ENCODE peak calls at places on chromosomes 16 and 17, in seven cellular contexts. One of them, this sample, is unnamed.
A peak's percentile ranks its signal among the peaks of the same experiment; 100 is the strongest.

GRCh38 chr17:82718986-82719685 is 2.6 kb downstream of the FN3KRP start:
- DNase-seq in lower lobe of right lung: no peak
- DNase-seq in aorta: no peak
- DNase-seq in HCT116: no peak
- DNase-seq in neural progenitor cell: no peak
- DNase-seq in gastrocnemius medialis: no peak
- DNase-seq in Panc1: no peak
- DNase-seq in this sample: no peak

GRCh38 chr17:31900877-31901276 is 631 bp downstream of the UTP6 start:
- DNase-seq in Panc1: no peak
- DNase-seq in gastrocnemius medialis: no peak
- DNase-seq in aorta: no peak
- DNase-seq in neural progenitor cell: peak; percentile 9
- DNase-seq in lower lobe of right lung: no peak
- DNase-seq in HCT116: no peak
- DNase-seq in this sample: no peak

GRCh38 chr16:4734063-4734729 is at the start of the genes ANKS3 and DNAAF8:
- DNase-seq in lower lobe of right lung: peak; percentile 97
- DNase-seq in aorta: peak; percentile 98
- DNase-seq in neural progenitor cell: peak; percentile 98
- DNase-seq in Panc1: peak; percentile 78
- DNase-seq in gastrocnemius medialis: peak; percentile 97
- DNase-seq in HCT116: peak; percentile 92
- DNase-seq in this sample: peak; percentile 92

GRCh38 chr16:67145746-67146145 is 5.1 kb downstream of the B3GNT9 start:
- DNase-seq in neural progenitor cell: no peak
- DNase-seq in HCT116: no peak
- DNase-seq in Panc1: no peak
- DNase-seq in lower lobe of right lung: no peak
- DNase-seq in aorta: no peak
- DNase-seq in gastrocnemius medialis: no peak
- DNase-seq in this sample: no peak

GRCh38 chr17:75571197-75571884 is 16.3 kb upstream of the MYO15B start:
- DNase-seq in aorta: peak; percentile 83
- DNase-seq in gastrocnemius medialis: no peak
- DNase-seq in HCT116: no peak
- DNase-seq in lower lobe of right lung: peak; percentile 76
- DNase-seq in Panc1: no peak
- DNase-seq in neural progenitor cell: no peak
- DNase-seq in this sample: no peak

GRCh38 chr16:27053996-27054395 is 12.7 kb upstream of the C16orf82 start:
- DNase-seq in lower lobe of right lung: no peak
- DNase-seq in HCT116: no peak
- DNase-seq in neural progenitor cell: no peak
- DNase-seq in gastrocnemius medialis: no peak
- DNase-seq in Panc1: no peak
- DNase-seq in aorta: no peak
- DNase-seq in this sample: no peak

GRCh38 chr16:58515871-58516767 is 802 bp downstream of the SETD6 start:
- DNase-seq in lower lobe of right lung: peak; percentile 61
- DNase-seq in gastrocnemius medialis: peak; percentile 57
- DNase-seq in HCT116: no peak
- DNase-seq in neural progenitor cell: peak; percentile 66
- DNase-seq in Panc1: no peak
- DNase-seq in aorta: peak; percentile 58
- DNase-seq in this sample: peak; percentile 92

GRCh38 chr16:1290860-1291575 is 18.4 kb upstream of the UBE2I start:
- DNase-seq in Panc1: no peak
- DNase-seq in aorta: no peak
- DNase-seq in gastrocnemius medialis: no peak
- DNase-seq in lower lobe of right lung: no peak
- DNase-seq in HCT116: no peak
- DNase-seq in neural progenitor cell: no peak
- DNase-seq in this sample: no peak

GRCh38 chr16:64440005-64440404 is 681.9 kb downstream of the CDH11 start:
- DNase-seq in aorta: no peak
- DNase-seq in gastrocnemius medialis: no peak
- DNase-seq in Panc1: no peak
- DNase-seq in HCT116: no peak
- DNase-seq in neural progenitor cell: no peak
- DNase-seq in lower lobe of right lung: no peak
- DNase-seq in this sample: no peak

GRCh38 chr16:68073902-68074760 is 11.0 kb upstream of the NFATC3 start:
- DNase-seq in lower lobe of right lung: no peak
- DNase-seq in gastrocnemius medialis: no peak
- DNase-seq in HCT116: no peak
- DNase-seq in aorta: no peak
- DNase-seq in Panc1: no peak
- DNase-seq in neural progenitor cell: no peak
- DNase-seq in this sample: no peak

GRCh38 chr17:18139949-18140348 is 31.4 kb downstream of the MYO15A start:
- DNase-seq in lower lobe of right lung: no peak
- DNase-seq in HCT116: no peak
- DNase-seq in gastrocnemius medialis: no peak
- DNase-seq in aorta: no peak
- DNase-seq in neural progenitor cell: peak; percentile 32
- DNase-seq in Panc1: no peak
- DNase-seq in this sample: no peak

GRCh38 chr16:12833939-12834338 is 30.3 kb upstream of the CPPED1 start:
- DNase-seq in gastrocnemius medialis: no peak
- DNase-seq in neural progenitor cell: peak; percentile 16
- DNase-seq in lower lobe of right lung: no peak
- DNase-seq in aorta: no peak
- DNase-seq in HCT116: peak; percentile 31
- DNase-seq in Panc1: no peak
- DNase-seq in this sample: no peak

GRCh38 chr16:49919327-49919726 is 63.4 kb upstream of the ZNF423 start:
- DNase-seq in lower lobe of right lung: no peak
- DNase-seq in aorta: no peak
- DNase-seq in Panc1: no peak
- DNase-seq in HCT116: no peak
- DNase-seq in gastrocnemius medialis: no peak
- DNase-seq in neural progenitor cell: no peak
- DNase-seq in this sample: no peak

GRCh38 chr17:63688396-63689020 is 11.4 kb downstream of the LIMD2 start:
- DNase-seq in gastrocnemius medialis: no peak
- DNase-seq in aorta: no peak
- DNase-seq in neural progenitor cell: no peak
- DNase-seq in lower lobe of right lung: no peak
- DNase-seq in HCT116: no peak
- DNase-seq in Panc1: no peak
- DNase-seq in this sample: no peak

GRCh38 chr17:79090503-79091372 is 16.1 kb downstream of the ENGASE start:
- DNase-seq in aorta: no peak
- DNase-seq in Panc1: no peak
- DNase-seq in lower lobe of right lung: no peak
- DNase-seq in HCT116: no peak
- DNase-seq in neural progenitor cell: no peak
- DNase-seq in gastrocnemius medialis: no peak
- DNase-seq in this sample: no peak

GRCh38 chr17:42249681-42250446 is 26.3 kb downstream of the STAT5B start:
- DNase-seq in aorta: no peak
- DNase-seq in HCT116: no peak
- DNase-seq in gastrocnemius medialis: no peak
- DNase-seq in Panc1: no peak
- DNase-seq in lower lobe of right lung: no peak
- DNase-seq in neural progenitor cell: no peak
- DNase-seq in this sample: no peak

GRCh38 chr16:11215935-11216556 is 40.0 kb downstream of the SOCS1 start:
- DNase-seq in HCT116: no peak
- DNase-seq in neural progenitor cell: no peak
- DNase-seq in lower lobe of right lung: no peak
- DNase-seq in gastrocnemius medialis: no peak
- DNase-seq in aorta: no peak
- DNase-seq in Panc1: no peak
- DNase-seq in this sample: no peak

GRCh38 chr16:88831838-88832237 is 20.1 kb upstream of the APRT start:
- DNase-seq in lower lobe of right lung: no peak
- DNase-seq in gastrocnemius medialis: no peak
- DNase-seq in HCT116: no peak
- DNase-seq in aorta: peak; percentile 42
- DNase-seq in Panc1: no peak
- DNase-seq in neural progenitor cell: no peak
- DNase-seq in this sample: no peak

GRCh38 chr17:2064511-2064910 is 9.6 kb downstream of the HIC1 start:
- DNase-seq in aorta: no peak
- DNase-seq in lower lobe of right lung: no peak
- DNase-seq in gastrocnemius medialis: no peak
- DNase-seq in Panc1: no peak
- DNase-seq in HCT116: no peak
- DNase-seq in neural progenitor cell: no peak
- DNase-seq in this sample: no peak

GRCh38 chr16:74768239-74768638 is 6.4 kb downstream of the FA2H start:
- DNase-seq in HCT116: no peak
- DNase-seq in neural progenitor cell: no peak
- DNase-seq in gastrocnemius medialis: no peak
- DNase-seq in Panc1: no peak
- DNase-seq in aorta: no peak
- DNase-seq in lower lobe of right lung: no peak
- DNase-seq in this sample: no peak

DNA sequence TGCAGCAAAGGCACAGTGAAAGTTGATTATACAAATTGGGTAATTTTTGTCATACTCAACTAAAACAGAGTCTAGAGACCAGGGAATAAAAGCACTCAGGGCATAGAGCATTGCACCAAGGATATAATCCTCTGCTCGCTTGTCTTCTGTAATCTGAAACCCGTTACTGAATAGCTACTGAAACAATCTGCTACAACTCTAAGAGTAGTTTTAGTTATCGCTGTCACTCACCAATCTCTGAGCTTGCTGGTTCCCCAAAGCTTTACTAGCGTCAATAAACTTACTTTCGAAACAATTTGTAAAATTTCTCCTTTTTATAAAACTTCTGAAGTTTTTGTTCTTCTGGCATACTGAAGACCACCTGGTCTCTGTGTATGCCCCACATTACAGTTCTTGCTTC is 22.9 kb upstream of the SLC35G3 start:
- DNase-seq in gastrocnemius medialis: no peak
- DNase-seq in neural progenitor cell: no peak
- DNase-seq in aorta: no peak
- DNase-seq in lower lobe of right lung: no peak
- DNase-seq in HCT116: no peak
- DNase-seq in Panc1: no peak
- DNase-seq in this sample: no peak
- H3K4me1 ChIP-seq in gastrocnemius medialis: no peaks in the 10 kb centered on the region
- H3K4me1 ChIP-seq in neural progenitor cell: no peaks in the 10 kb centered on the region
- H3K4me1 ChIP-seq in aorta: no peaks in the 10 kb centered on the region
- H3K4me1 ChIP-seq in lower lobe of right lung: peaks cover 41% of the 10 kb centered on the region
- H3K4me1 ChIP-seq in HCT116: no peaks in the 10 kb centered on the region
- H3K4me1 ChIP-seq in Panc1: no peaks in the 10 kb centered on the region
- H3K4me1 ChIP-seq in this sample: no peaks in the 10 kb centered on the region

GRCh38 chr16:85565796-85566501 is 47.2 kb upstream of the GSE1 start:
- DNase-seq in HCT116: no peak
- DNase-seq in lower lobe of right lung: no peak
- DNase-seq in aorta: no peak
- DNase-seq in Panc1: no peak
- DNase-seq in neural progenitor cell: no peak
- DNase-seq in gastrocnemius medialis: no peak
- DNase-seq in this sample: no peak
- H3K4me3 ChIP-seq in HCT116: no peak overlapping the region
- H3K4me3 ChIP-seq in lower lobe of right lung: no peak overlapping the region
- H3K4me3 ChIP-seq in aorta: no peak overlapping the region
- H3K4me3 ChIP-seq in Panc1: no peak overlapping the region
- H3K4me3 ChIP-seq in neural progenitor cell: peak overlapping the region; percentile 4
- H3K4me3 ChIP-seq in gastrocnemius medialis: no peak overlapping the region
- H3K4me3 ChIP-seq in this sample: no peak overlapping the region

GRCh38 chr17:77422104-77422782 is 281.5 kb downstream of the SEC14L1 start:
- DNase-seq in neural progenitor cell: no peak
- DNase-seq in Panc1: no peak
- DNase-seq in aorta: no peak
- DNase-seq in lower lobe of right lung: no peak
- DNase-seq in gastrocnemius medialis: peak; percentile 68
- DNase-seq in HCT116: no peak
- DNase-seq in this sample: no peak
- H3K27ac ChIP-seq in neural progenitor cell: no peak overlapping the region
- H3K27ac ChIP-seq in Panc1: peak overlapping the region; percentile 83
- H3K27ac ChIP-seq in aorta: no peak overlapping the region
- H3K27ac ChIP-seq in lower lobe of right lung: no peak overlapping the region
- H3K27ac ChIP-seq in gastrocnemius medialis: peak overlapping the region; percentile 86
- H3K27ac ChIP-seq in HCT116: no peak overlapping the region
- H3K27ac ChIP-seq in this sample: peak overlapping the region; percentile 78

GRCh38 chr16:57273359-57273758 is 11.1 kb downstream of the PLLP start:
- DNase-seq in aorta: no peak
- DNase-seq in gastrocnemius medialis: no peak
- DNase-seq in neural progenitor cell: peak; percentile 75
- DNase-seq in HCT116: no peak
- DNase-seq in lower lobe of right lung: no peak
- DNase-seq in Panc1: no peak
- DNase-seq in this sample: peak; percentile 53

GRCh38 chr16:57268804-57269800 is 15.4 kb downstream of the PLLP start:
- DNase-seq in HCT116: no peak
- DNase-seq in lower lobe of right lung: peak; percentile 83
- DNase-seq in aorta: no peak
- DNase-seq in gastrocnemius medialis: no peak
- DNase-seq in neural progenitor cell: no peak
- DNase-seq in Panc1: no peak
- DNase-seq in this sample: peak; percentile 85

GRCh38 chr16:57271063-57271345 is 13.5 kb downstream of the PLLP start:
- DNase-seq in gastrocnemius medialis: no peak
- DNase-seq in HCT116: no peak
- DNase-seq in Panc1: no peak
- DNase-seq in neural progenitor cell: no peak
- DNase-seq in lower lobe of right lung: no peak
- DNase-seq in aorta: no peak
- DNase-seq in this sample: no peak

GRCh38 chr16:57271867-57272495 is 12.5 kb downstream of the PLLP start:
- DNase-seq in Panc1: no peak
- DNase-seq in lower lobe of right lung: no peak
- DNase-seq in gastrocnemius medialis: no peak
- DNase-seq in aorta: no peak
- DNase-seq in HCT116: no peak
- DNase-seq in neural progenitor cell: no peak
- DNase-seq in this sample: peak; percentile 20

DNA sequence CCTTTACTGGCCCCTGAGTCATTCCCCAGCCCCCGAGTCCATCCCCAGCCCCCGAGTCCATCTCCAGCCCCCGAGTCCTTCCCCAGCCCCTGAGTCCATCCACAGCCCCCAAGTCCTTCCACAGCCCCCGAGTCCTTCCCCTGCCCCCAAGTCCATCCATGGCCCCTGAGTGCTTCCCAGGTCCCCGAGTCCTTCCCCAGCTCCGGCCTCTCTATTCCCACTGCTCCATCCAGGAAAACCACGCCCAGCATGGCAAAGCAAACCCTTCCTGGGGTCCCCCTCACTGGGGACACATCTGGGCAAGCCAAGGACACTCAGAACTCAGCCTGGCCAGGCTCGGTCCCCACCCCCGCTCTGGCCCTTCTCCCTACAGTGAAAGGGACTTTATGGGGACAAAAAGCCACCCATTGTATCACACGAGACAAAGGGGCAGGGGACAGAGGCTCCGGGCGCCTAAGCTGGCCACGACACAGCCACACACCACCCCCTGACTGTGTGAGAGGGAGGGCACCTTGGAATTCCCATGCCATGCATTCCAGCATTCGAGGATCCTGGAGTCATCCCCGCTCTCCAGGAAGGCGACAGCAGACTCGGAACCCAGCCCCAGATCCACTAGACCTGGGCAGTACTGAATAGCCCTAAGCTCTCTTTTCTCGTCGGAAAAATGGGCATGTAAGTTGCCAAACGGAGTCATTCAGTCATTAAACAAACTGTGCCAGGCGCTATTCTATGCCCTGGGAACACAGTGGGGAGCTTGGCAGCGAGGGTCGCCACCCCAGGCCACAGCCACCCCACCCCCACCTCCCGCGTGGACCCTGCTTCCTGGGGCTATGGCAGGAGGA is 14.0 kb downstream of the PLLP start:
- DNase-seq in lower lobe of right lung: peak; percentile 35
- DNase-seq in Panc1: no peak
- DNase-seq in HCT116: no peak
- DNase-seq in gastrocnemius medialis: no peak
- DNase-seq in aorta: no peak
- DNase-seq in neural progenitor cell: peak; percentile 74
- DNase-seq in this sample: no peak
- H3K4me1 ChIP-seq in lower lobe of right lung: peaks cover 58% of the 10 kb centered on the region
- H3K4me1 ChIP-seq in Panc1: peaks cover 6% of the 10 kb centered on the region
- H3K4me1 ChIP-seq in HCT116: no peaks in the 10 kb centered on the region
- H3K4me1 ChIP-seq in gastrocnemius medialis: no peaks in the 10 kb centered on the region
- H3K4me1 ChIP-seq in aorta: no peaks in the 10 kb centered on the region
- H3K4me1 ChIP-seq in neural progenitor cell: peaks cover 38% of the 10 kb centered on the region
- H3K4me1 ChIP-seq in this sample: peaks cover 34% of the 10 kb centered on the region